ENCODE peak calls at places on chromosomes 12 and 14, in nine cellular contexts. K, S, Y, D, A, E, V, H and J are unnamed samples.

GRCh38 chr14:67239582-67239981 is 1.7 kb upstream of the PALS1 start:
- DNase-seq in K (no peak), S (no peak), Y (no peak), D (no peak), A (peak; percentile 12), E (no peak), V (no peak), H (no peak), J (no peak)

GRCh38 chr12:55072093-55072492 is 52.3 kb downstream of the NEUROD4 start:
- DNase-seq in K (peak; percentile 5), S (peak; percentile 82), Y (peak; percentile 82), D (peak; percentile 69), A (peak; percentile 63), E (peak; percentile 79), V (peak; percentile 28), H (peak; percentile 64), J (peak; percentile 75)

GRCh38 chr12:126482238-126482889 is 1417.1 kb downstream of the AACS start:
- DNase-seq in K (peak; percentile 13), S (no peak), Y (no peak), D (no peak), A (no peak), E (no peak), V (no peak), H (no peak), J (no peak)

GRCh38 chr14:102008891-102009290 is 44.5 kb downstream of the DYNC1H1 start:
- DNase-seq in K (no peak), S (no peak), Y (no peak), D (no peak), A (no peak), E (no peak), V (no peak), H (no peak), J (no peak)

GRCh38 chr12:105279460-105280056 is 43.6 kb upstream of the APPL2 start:
- DNase-seq in K (no peak), S (no peak), Y (peak; percentile 16), D (no peak), A (peak; percentile 31), E (peak; percentile 32), V (no peak), H (peak; percentile 4), J (peak; percentile 24)

GRCh38 chr14:90300649-90301048 is 31.1 kb downstream of the NRDE2 start:
- DNase-seq in K (no peak), S (no peak), Y (no peak), D (no peak), A (no peak), E (no peak), V (no peak), H (no peak), J (peak; percentile 25)

GRCh38 chr14:64464695-64465094 is 604 bp upstream of the AKAP5 start:
- DNase-seq in K (no peak), S (no peak), Y (no peak), D (no peak), A (no peak), E (no peak), V (no peak), H (no peak), J (no peak)

GRCh38 chr12:123890536-123890902 is 82.1 kb downstream of the CCDC92 start:
- DNase-seq in K (no peak), S (no peak), Y (no peak), D (no peak), A (no peak), E (no peak), V (no peak), H (no peak), J (no peak)

GRCh38 chr14:67514203-67514607 is 18.9 kb upstream of the PLEKHH1 start:
- DNase-seq in K (no peak), S (no peak), Y (no peak), D (no peak), A (peak; percentile 32), E (no peak), V (no peak), H (no peak), J (peak; percentile 31)

GRCh38 chr14:89650077-89650978 is 233.3 kb upstream of the FOXN3 start:
- DNase-seq in K (peak; percentile 56), S (no peak), Y (no peak), D (no peak), A (no peak), E (no peak), V (no peak), H (no peak), J (no peak)

GRCh38 chr12:54596526-54596946 is 8.1 kb upstream of the PPP1R1A start:
- DNase-seq in K (peak; percentile 41), S (no peak), Y (peak; percentile 51), D (peak; percentile 67), A (peak; percentile 79), E (peak; percentile 51), V (peak; percentile 53), H (peak; percentile 50), J (no peak)

GRCh38 chr14:68807148-68807600 is 14.3 kb upstream of the ZFP36L1 start:
- DNase-seq in K (peak; percentile 83), S (no peak), Y (no peak), D (peak; percentile 57), A (no peak), E (no peak), V (peak; percentile 29), H (no peak), J (no peak)

GRCh38 chr12:49505672-49506071 is 33.2 kb upstream of the KCNH3 start:
- DNase-seq in K (peak; percentile 43), S (no peak), Y (no peak), D (no peak), A (no peak), E (no peak), V (no peak), H (no peak), J (no peak)

GRCh38 chr12:120849765-120850164 is 54.4 kb downstream of the SPPL3 start:
- DNase-seq in K (peak; percentile 69), S (no peak), Y (no peak), D (no peak), A (no peak), E (no peak), V (peak; percentile 75), H (no peak), J (peak; percentile 35)

GRCh38 chr12:59069481-59069880 is 149.2 kb upstream of the LRIG3 start:
- DNase-seq in K (no peak), S (no peak), Y (no peak), D (no peak), A (no peak), E (no peak), V (no peak), H (no peak), J (no peak)

GRCh38 chr14:63421919-63422318 is 103.2 kb upstream of the GPHB5 start:
- DNase-seq in K (no peak), S (no peak), Y (no peak), D (no peak), A (no peak), E (no peak), V (no peak), H (no peak), J (no peak)

GRCh38 chr14:69363055-69363454 is 35.0 kb downstream of the ERH start:
- DNase-seq in K (peak; percentile 6), S (no peak), Y (no peak), D (no peak), A (no peak), E (no peak), V (peak; percentile 25), H (no peak), J (no peak)

GRCh38 chr12:89597210-89597609 is 71.4 kb upstream of the POC1B start:
- DNase-seq in K (no peak), S (no peak), Y (no peak), D (no peak), A (no peak), E (no peak), V (no peak), H (no peak), J (no peak)

GRCh38 chr12:67714648-67715047 is 66.1 kb downstream of the DYRK2 start:
- DNase-seq in K (peak; percentile 50), S (no peak), Y (no peak), D (no peak), A (no peak), E (no peak), V (no peak), H (no peak), J (no peak)